ENCODE peak calls at places on chromosomes 12 and 14, in ten cellular contexts. A, R, P, O, Z, Q, E, S, W and K are unnamed samples.

GRCh38 chr12:6647083-6647604 is at the start of gene ACRBP:
- DNase-seq in A (peak; percentile 60), R (peak; percentile 61), P (peak; percentile 9), O (no peak), Z (peak; percentile 85), Q (peak; percentile 73), E (peak; percentile 74), S (peak; percentile 64), W (peak; percentile 14), K (no peak)

GRCh38 chr12:4214912-4215861 is 58.4 kb upstream of the CCND2 start:
- DNase-seq in A (no peak), R (no peak), P (no peak), O (no peak), Z (peak; percentile 86), Q (peak; percentile 65), E (peak; percentile 52), S (peak; percentile 10), W (no peak), K (no peak)

GRCh38 chr12:122013136-122013535 is 8.5 kb upstream of the BCL7A start:
- DNase-seq in A (no peak), R (no peak), P (no peak), O (no peak), Z (no peak), Q (no peak), E (no peak), S (no peak), W (no peak), K (no peak)

GRCh38 chr12:73589220-73589619 is 948.4 kb upstream of the ATXN7L3B start:
- DNase-seq in A (no peak), R (no peak), P (no peak), O (no peak), Z (no peak), Q (no peak), E (no peak), S (no peak), W (no peak), K (no peak)

GRCh38 chr12:2644678-2645405 is 149.9 kb upstream of the FKBP4 start:
- DNase-seq in A (no peak), R (no peak), P (no peak), O (no peak), Z (no peak), Q (no peak), E (no peak), S (no peak), W (no peak), K (no peak)

GRCh38 chr14:29518335-29518734 is 409.3 kb downstream of the PRKD1 start:
- DNase-seq in A (peak; percentile 36), R (peak; percentile 5), P (no peak), O (no peak), Z (no peak), Q (no peak), E (no peak), S (peak; percentile 38), W (peak; percentile 28), K (no peak)

GRCh38 chr12:100789146-100789545 is 5.4 kb upstream of the ANO4 start:
- DNase-seq in A (peak; percentile 67), R (peak; percentile 70), P (no peak), O (no peak), Z (no peak), Q (no peak), E (no peak), S (no peak), W (peak; percentile 67), K (peak; percentile 19)

GRCh38 chr14:68796418-68797101 is 3.7 kb upstream of the ZFP36L1 start:
- DNase-seq in A (no peak), R (no peak), P (no peak), O (no peak), Z (no peak), Q (no peak), E (peak; percentile 3), S (peak; percentile 31), W (no peak), K (no peak)

DNA sequence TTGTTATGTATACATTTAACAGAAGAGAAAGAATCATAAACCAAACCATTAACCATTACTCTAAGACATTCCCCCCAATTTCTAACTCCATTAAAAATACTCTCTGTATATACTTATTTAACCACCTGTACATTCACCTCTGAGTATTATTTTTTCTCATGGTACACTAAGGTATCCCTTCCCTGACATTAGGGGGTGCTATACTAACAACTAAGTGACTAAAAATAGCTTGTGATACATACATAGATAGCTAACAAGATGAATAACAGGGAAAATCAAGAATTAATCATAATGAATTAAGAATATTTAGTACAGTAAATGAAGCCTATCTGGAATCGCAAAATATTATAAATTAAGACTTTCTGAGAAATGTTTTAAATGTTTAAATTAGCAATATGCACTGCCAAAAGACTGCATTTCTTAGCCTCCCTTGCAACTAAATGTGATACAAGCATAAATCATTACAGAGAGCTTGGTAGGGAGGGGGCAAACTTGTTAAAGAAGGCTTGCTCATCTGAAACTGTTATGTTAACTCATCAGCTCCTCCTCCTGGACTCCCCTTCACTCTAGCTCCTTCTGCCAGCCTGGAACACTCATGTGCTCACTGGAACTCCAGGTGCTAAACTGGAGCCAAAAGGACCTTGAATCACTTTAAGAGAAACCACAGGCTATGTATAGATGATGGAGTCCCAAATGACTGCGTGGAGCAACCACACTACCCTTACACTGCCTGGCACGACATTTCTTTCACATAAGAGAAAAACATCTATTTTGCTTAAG is 14.9 kb downstream of the C2CD5 start:
- DNase-seq in A (peak; percentile 73), R (peak; percentile 49), P (no peak), O (peak; percentile 59), Z (no peak), Q (no peak), E (no peak), S (peak; percentile 29), W (peak; percentile 63), K (no peak)
- TF ChIP-seq CTCF in A (peak; percentile 40), R (peak; percentile 9), P (peak; percentile 50), O (peak; percentile 53), Z (peak; percentile 48), Q (peak; percentile 60), E (no peak), S (peak; percentile 37), W (peak; percentile 44), K (peak; percentile 59)

GRCh38 chr14:24313912-24314311 is 2.6 kb downstream of the LTB4R start:
- DNase-seq in A (no peak), R (no peak), P (no peak), O (no peak), Z (peak; percentile 33), Q (no peak), E (no peak), S (no peak), W (no peak), K (no peak)

GRCh38 chr14:24312736-24313507 is 1.6 kb downstream of the LTB4R start:
- DNase-seq in A (no peak), R (no peak), P (no peak), O (no peak), Z (peak; percentile 72), Q (no peak), E (peak; percentile 51), S (peak; percentile 35), W (peak; percentile 22), K (no peak)

GRCh38 chr14:24310666-24311604 is at the start of gene LTB4R:
- DNase-seq in A (peak; percentile 69), R (peak; percentile 82), P (peak; percentile 45), O (no peak), Z (peak; percentile 80), Q (peak; percentile 88), E (peak; percentile 71), S (peak; percentile 85), W (peak; percentile 73), K (no peak)

GRCh38 chr14:24310387-24310665 is 386 bp downstream of the LTB4R2 start:
- DNase-seq in A (no peak), R (no peak), P (no peak), O (no peak), Z (no peak), Q (peak; percentile 90), E (no peak), S (no peak), W (no peak), K (no peak)

DNA sequence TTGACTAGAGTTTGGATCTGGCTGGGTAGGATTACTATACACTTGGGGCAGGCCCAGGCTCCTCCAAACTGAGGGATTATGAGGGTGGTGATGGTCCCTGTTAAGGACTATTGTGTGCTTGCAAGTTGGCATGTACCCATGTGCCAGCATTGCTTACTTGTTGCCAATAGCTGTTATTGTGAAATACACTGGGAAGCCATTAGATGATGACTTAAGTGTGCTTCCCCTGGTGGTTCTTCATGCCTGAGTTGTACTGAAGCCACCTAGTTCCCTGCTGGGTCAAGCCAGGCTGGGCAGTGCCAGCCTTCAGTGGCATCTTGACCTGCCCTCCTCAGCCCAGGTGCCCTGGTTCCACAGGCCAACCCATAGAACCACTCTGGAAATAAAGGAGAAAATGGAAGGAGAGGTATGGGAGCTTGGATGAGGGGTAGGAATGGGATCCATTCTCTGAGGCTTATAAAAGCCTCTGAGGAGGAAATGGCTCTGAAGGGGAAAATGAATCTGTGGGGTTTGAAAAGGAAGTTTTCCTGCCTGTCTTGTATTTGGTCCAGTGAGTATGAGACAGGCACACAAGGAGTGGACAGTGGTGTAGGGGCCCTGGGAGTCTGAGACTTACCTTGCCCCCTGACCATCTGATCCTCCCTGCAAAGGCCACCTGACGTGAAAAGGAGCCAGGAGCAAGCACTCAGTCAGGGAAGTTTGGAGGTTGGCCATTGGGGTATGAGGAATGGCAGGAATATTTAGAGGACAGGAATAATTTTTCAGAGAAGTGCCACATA is 724 bp downstream of the LTB4R start:
- DNase-seq in A (peak; percentile 36), R (no peak), P (no peak), O (no peak), Z (no peak), Q (no peak), E (no peak), S (peak; percentile 54), W (no peak), K (peak; percentile 77)
- H3K4me3 ChIP-seq in A (no peak overlapping the region), R (no peak overlapping the region), P (no peak overlapping the region), O (no peak overlapping the region), Z (no peak overlapping the region), Q (peak overlapping the region; percentile 64), E (peak overlapping the region; percentile 65), S (no peak overlapping the region), W (no peak overlapping the region), K (no peak overlapping the region)

GRCh38 chr14:37144729-37145363 is 27.6 kb downstream of the SLC25A21 start:
- DNase-seq in A (no peak), R (no peak), P (no peak), O (no peak), Z (no peak), Q (no peak), E (no peak), S (no peak), W (no peak), K (no peak)

GRCh38 chr14:37142835-37143499 is 29.4 kb downstream of the SLC25A21 start:
- DNase-seq in A (peak; percentile 42), R (peak; percentile 95), P (no peak), O (peak; percentile 35), Z (no peak), Q (no peak), E (no peak), S (no peak), W (peak; percentile 72), K (no peak)

GRCh38 chr14:37140176-37140575 is 32.2 kb downstream of the SLC25A21 start:
- DNase-seq in A (no peak), R (peak; percentile 79), P (no peak), O (no peak), Z (no peak), Q (no peak), E (no peak), S (no peak), W (no peak), K (no peak)

GRCh38 chr14:37145395-37145794 is 27.0 kb downstream of the SLC25A21 start:
- DNase-seq in A (peak; percentile 30), R (no peak), P (no peak), O (no peak), Z (no peak), Q (no peak), E (no peak), S (no peak), W (peak; percentile 13), K (no peak)

GRCh38 chr14:37143500-37143874 is 28.9 kb downstream of the SLC25A21 start:
- DNase-seq in A (no peak), R (no peak), P (no peak), O (no peak), Z (no peak), Q (no peak), E (no peak), S (no peak), W (no peak), K (no peak)
- TF ChIP-seq CTCF in A (no peak), R (no peak), P (no peak), O (no peak), Z (no peak), Q (no peak), E (no peak), S (no peak), W (no peak), K (no peak)

GRCh38 chr14:105201928-105202513 is 20.9 kb upstream of the NUDT14 start:
- DNase-seq in A (no peak), R (no peak), P (no peak), O (no peak), Z (no peak), Q (no peak), E (no peak), S (no peak), W (no peak), K (no peak)

GRCh38 chr14:105199093-105199492 is 18.0 kb upstream of the NUDT14 start:
- DNase-seq in A (peak; percentile 17), R (peak; percentile 61), P (no peak), O (no peak), Z (no peak), Q (no peak), E (no peak), S (peak; percentile 58), W (peak; percentile 19), K (no peak)

GRCh38 chr14:105200074-105200473 is 19.0 kb upstream of the NUDT14 start:
- DNase-seq in A (no peak), R (no peak), P (no peak), O (no peak), Z (no peak), Q (no peak), E (no peak), S (no peak), W (no peak), K (no peak)

GRCh38 chr14:105201156-105201927 is 20.2 kb upstream of the NUDT14 start:
- DNase-seq in A (no peak), R (no peak), P (no peak), O (no peak), Z (no peak), Q (no peak), E (no peak), S (no peak), W (no peak), K (no peak)

GRCh38 chr14:105200641-105201040 is 19.5 kb upstream of the NUDT14 start:
- DNase-seq in A (no peak), R (no peak), P (no peak), O (no peak), Z (no peak), Q (no peak), E (no peak), S (no peak), W (no peak), K (no peak)
- H3K4me3 ChIP-seq in A (no peak overlapping the region), R (no peak overlapping the region), P (no peak overlapping the region), O (no peak overlapping the region), Z (no peak overlapping the region), Q (no peak overlapping the region), E (no peak overlapping the region), S (no peak overlapping the region), W (no peak overlapping the region), K (no peak overlapping the region)